ENCODE peak calls at places on chromosomes 13 and 19, in eight cellular contexts. X is PC-3, Z is PC-9, S is DND-41, U is tibial nerve, P is left ventricle myocardium inferior, H is GM23338, Y is left lung. I is an unnamed sample.

GRCh38 chr13:88937381-88937780 is 1266.2 kb downstream of the SLITRK5 start:
- DNase-seq in P (no peak), Y (no peak), H (no peak), S (no peak), U (no peak), X (no peak), Z (no peak), I (no peak)

GRCh38 chr19:3292958-3293529 is 68.6 kb downstream of the CELF5 start:
- DNase-seq in H (no peak), Y (no peak), U (no peak), X (no peak), P (no peak), S (no peak), Z (no peak), I (no peak)

GRCh38 chr19:13094771-13095392 is 7.8 kb downstream of the LYL1 start:
- DNase-seq in U (no peak), P (no peak), S (no peak), H (peak; percentile 73), X (peak; percentile 50), Z (no peak), Y (peak; percentile 79), I (no peak)

GRCh38 chr19:30178721-30179402 is 193.3 kb upstream of the ZNF536 start:
- DNase-seq in S (no peak), U (no peak), X (no peak), P (no peak), Z (no peak), Y (no peak), H (peak; percentile 52), I (no peak)

GRCh38 chr13:78029891-78030290 is 111.3 kb upstream of the EDNRB start:
- DNase-seq in X (no peak), P (no peak), H (no peak), Y (no peak), S (no peak), U (no peak), Z (no peak), I (no peak)

GRCh38 chr19:13764101-13764807 is at the start of gene MRI1:
- DNase-seq in Z (no peak), H (peak; percentile 67), S (peak; percentile 84), U (peak; percentile 60), P (peak; percentile 84), Y (peak; percentile 92), X (peak; percentile 55), I (peak; percentile 72)

GRCh38 chr19:12801466-12802266 is at the start of the genes PRDX2 and THSD8:
- DNase-seq in Y (peak; percentile 92), S (peak; percentile 73), U (no peak), H (peak; percentile 94), P (peak; percentile 79), X (peak; percentile 89), Z (no peak), I (peak; percentile 46)

GRCh38 chr13:79581870-79582315 is 100.9 kb downstream of the NDFIP2 start:
- DNase-seq in Y (peak; percentile 43), U (no peak), X (no peak), H (no peak), Z (no peak), S (no peak), P (peak; percentile 36), I (no peak)

GRCh38 chr13:33543631-33544030 is 258.1 kb upstream of the STARD13 start:
- DNase-seq in S (no peak), X (peak; percentile 8), P (no peak), U (no peak), H (peak; percentile 32), Z (no peak), Y (no peak), I (no peak)

GRCh38 chr19:29715695-29716581 is 877 bp upstream of the C19orf12 start:
- DNase-seq in S (peak; percentile 9), Z (no peak), X (peak; percentile 31), H (peak; percentile 50), Y (no peak), U (no peak), P (no peak), I (no peak)

GRCh38 chr19:55248704-55249103 is 10.1 kb downstream of the PPP6R1 start:
- DNase-seq in U (no peak), S (no peak), Z (no peak), H (no peak), Y (no peak), X (no peak), P (no peak), I (no peak)

GRCh38 chr13:38042771-38043170 is 173.2 kb upstream of the TRPC4 start:
- DNase-seq in S (no peak), X (no peak), Y (no peak), P (no peak), Z (no peak), U (no peak), H (no peak), I (no peak)

GRCh38 chr13:38046049-38046376 is 176.4 kb upstream of the TRPC4 start:
- DNase-seq in Z (no peak), H (no peak), S (no peak), X (no peak), U (no peak), P (no peak), Y (no peak), I (no peak)

GRCh38 chr13:38044067-38044466 is 174.5 kb upstream of the TRPC4 start:
- DNase-seq in Y (peak; percentile 34), S (no peak), Z (no peak), H (no peak), U (no peak), P (no peak), X (no peak), I (no peak)

DNA sequence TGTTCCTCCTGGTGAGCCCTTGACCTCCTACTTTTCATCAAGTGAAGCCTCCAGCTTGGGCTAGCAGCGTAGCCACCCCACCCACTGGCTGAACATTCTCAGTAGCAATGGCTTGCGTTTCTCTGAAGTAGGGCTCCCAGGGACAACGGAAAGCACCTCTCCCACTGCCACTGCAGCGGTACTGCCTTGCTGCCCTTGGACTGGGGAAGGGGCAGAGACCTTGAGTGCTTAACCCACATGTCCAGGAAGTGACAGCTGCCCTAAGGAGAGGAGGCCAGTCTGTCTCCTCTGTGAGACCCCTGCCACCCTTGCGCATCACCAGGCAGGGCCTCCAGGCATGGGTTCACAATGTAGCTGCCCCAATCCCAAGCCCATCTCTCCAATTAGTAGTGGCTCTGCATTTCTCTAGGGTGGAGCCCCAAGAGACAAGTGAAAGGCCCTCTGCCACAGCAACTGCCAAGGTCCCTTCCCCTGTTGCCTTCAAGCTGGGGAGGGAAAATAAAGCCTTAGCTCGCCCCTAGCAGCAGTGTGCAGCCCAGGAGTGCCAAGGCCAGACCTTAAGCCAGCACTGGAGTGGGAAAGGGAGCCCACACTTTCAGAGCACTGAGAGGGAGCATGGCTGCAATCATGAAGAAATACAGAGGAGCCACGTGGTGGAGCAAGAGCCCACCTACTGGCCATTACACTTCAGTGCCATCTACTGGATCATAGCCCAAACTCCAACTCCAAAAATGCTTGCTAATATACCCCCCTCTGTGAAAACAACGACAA is 175.9 kb upstream of the TRPC4 start:
- DNase-seq in U (no peak), Z (no peak), Y (peak; percentile 8), H (peak; percentile 64), S (no peak), X (peak; percentile 51), P (no peak), I (no peak)
- TF ChIP-seq CTCF in U (no peak), Z (peak; percentile 61), Y (no peak), H (peak; percentile 73), S (peak; percentile 26), X (peak; percentile 69), P (peak; percentile 46), I (no peak)

GRCh38 chr13:95301135-95301946 is at the start of gene ABCC4:
- DNase-seq in Z (no peak), P (peak; percentile 70), Y (peak; percentile 93), H (peak; percentile 84), U (no peak), S (no peak), X (peak; percentile 75), I (peak; percentile 13)

GRCh38 chr13:95300625-95301134 is 571 bp downstream of the ABCC4 start:
- DNase-seq in Z (no peak), U (no peak), S (no peak), Y (peak; percentile 85), P (peak; percentile 64), H (peak; percentile 70), X (peak; percentile 42), I (peak; percentile 13)

GRCh38 chr13:95298169-95298940 is 2.9 kb downstream of the ABCC4 start:
- DNase-seq in P (no peak), S (no peak), X (no peak), Y (no peak), H (no peak), U (no peak), Z (no peak), I (no peak)

GRCh38 chr13:95296326-95296939 is 4.8 kb downstream of the ABCC4 start:
- DNase-seq in Z (no peak), P (peak; percentile 42), Y (no peak), S (no peak), X (peak; percentile 54), U (no peak), H (peak; percentile 80), I (no peak)

GRCh38 chr13:95298971-95299627 is 2.2 kb downstream of the ABCC4 start:
- DNase-seq in S (no peak), Z (peak; percentile 95), U (no peak), X (peak; percentile 86), P (no peak), Y (no peak), H (no peak), I (no peak)
- H3K27ac ChIP-seq in S (no peak overlapping the region), Z (no peak overlapping the region), U (no peak overlapping the region), X (peak overlapping the region; percentile 34), P (peak overlapping the region; percentile 17), Y (peak overlapping the region; percentile 37), H (no peak overlapping the region), I (no peak overlapping the region)

DNA sequence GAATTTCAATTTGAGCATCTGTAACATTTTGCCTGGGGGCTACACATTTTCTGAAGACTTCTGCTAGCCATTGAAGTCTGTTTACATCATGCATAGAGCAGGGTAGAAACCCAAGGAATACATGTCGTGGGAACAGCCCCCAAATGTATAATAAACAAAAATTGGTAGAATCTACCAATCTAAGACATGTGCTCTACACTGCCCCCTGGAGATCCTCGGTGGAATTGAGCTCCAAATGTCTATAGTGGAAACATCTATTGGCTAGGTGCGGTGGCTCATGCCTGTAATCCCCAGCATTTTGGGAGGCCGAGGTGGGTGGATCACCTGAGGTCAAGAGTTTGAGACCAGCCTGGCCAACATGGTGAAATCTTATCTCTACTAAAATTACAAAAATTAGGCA is 57.3 kb downstream of the MBD3L2B start:
- DNase-seq in S (peak; percentile 51), U (no peak), Z (no peak), H (peak; percentile 4), P (no peak), Y (no peak), X (peak; percentile 31), I (peak; percentile 23)
- TF ChIP-seq CTCF in S (peak; percentile 73), U (peak; percentile 11), Z (peak; percentile 58), H (peak; percentile 51), P (peak; percentile 38), Y (peak; percentile 45), X (peak; percentile 67), I (peak; percentile 64)

DNA sequence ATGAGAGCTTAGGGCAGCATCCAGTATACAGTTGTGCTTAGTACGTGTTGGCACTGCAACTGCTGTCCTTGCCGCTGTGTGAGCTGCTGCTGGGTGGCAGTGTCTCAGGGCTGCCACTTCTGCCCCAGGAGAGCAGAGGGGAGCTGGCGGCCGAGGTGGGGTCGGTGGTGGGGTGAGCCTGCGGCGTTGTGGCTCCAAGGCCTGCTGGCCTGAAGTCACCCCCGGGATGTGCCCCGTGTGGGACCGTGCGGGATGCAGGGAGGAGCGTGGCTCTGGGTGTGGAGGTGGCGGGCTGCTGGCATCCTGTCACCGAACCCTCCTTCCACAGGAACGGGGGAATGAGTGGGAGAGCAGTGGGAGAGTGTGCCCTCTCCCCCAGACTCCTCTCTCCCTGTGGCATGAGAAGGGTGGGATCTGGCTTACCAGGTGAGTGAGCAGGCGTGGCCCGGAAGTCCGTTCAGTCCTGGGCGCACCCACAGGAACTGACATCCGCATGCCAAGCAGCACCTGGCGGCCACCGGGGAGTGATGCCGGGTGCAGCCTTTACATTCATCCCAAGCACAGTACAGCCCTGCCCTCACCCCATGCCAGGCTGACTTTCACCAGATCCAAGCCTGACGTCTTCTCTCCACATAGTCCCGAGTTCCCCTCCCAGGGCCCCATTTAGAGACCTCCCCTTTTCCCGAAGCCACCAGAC is 26.5 kb downstream of the MCF2L start:
- DNase-seq in X (no peak), H (no peak), Z (no peak), S (no peak), U (no peak), P (no peak), Y (peak; percentile 67), I (no peak)
- H3K27ac ChIP-seq in X (no peak overlapping the region), H (no peak overlapping the region), Z (no peak overlapping the region), S (no peak overlapping the region), U (no peak overlapping the region), P (peak overlapping the region; percentile 1), Y (no peak overlapping the region), I (no peak overlapping the region)

I was measured in CD4-positive, alpha-beta T cell.